ENCODE peak calls at places on chromosomes 7 and 10, in five cellular contexts. N is K562, M is IMR-90, C is SK-N-SH, L is A549. X is an unnamed sample.

GRCh38 chr7:157925383-157925875 is 588.6 kb downstream of the DNAJB6 start:
- DNase-seq in N (no peak), L (no peak), C (no peak), M (no peak), X (no peak)

GRCh38 chr7:82044497-82045080 is 274.7 kb upstream of the HGF start:
- DNase-seq in L (no peak), N (peak), M (peak), C (peak), X (no peak)

GRCh38 chr7:11328309-11328708 is 354.6 kb downstream of the PHF14 start:
- DNase-seq in N (no peak), C (no peak), M (no peak), L (no peak), X (no peak)

GRCh38 chr7:129085148-129085547 is 30.2 kb upstream of the TNPO3 start:
- DNase-seq in M (no peak), C (no peak), N (no peak), L (no peak), X (no peak)

GRCh38 chr10:129960493-129961273 is 3.4 kb downstream of the EBF3 start:
- DNase-seq in M (no peak), N (no peak), L (no peak), C (no peak), X (no peak)

GRCh38 chr10:5603848-5604170 is 62.6 kb downstream of the ASB13 start:
- DNase-seq in M (no peak), L (no peak), N (no peak), C (no peak), X (no peak)

GRCh38 chr7:123798527-123799188 is 46.3 kb upstream of the HYAL4 start:
- DNase-seq in C (no peak), N (no peak), M (no peak), L (no peak), X (no peak)

GRCh38 chr7:151087247-151088018 is 1.2 kb downstream of the AGAP3 start:
- DNase-seq in N (peak), M (peak), L (no peak), C (peak), X (no peak)

GRCh38 chr10:7239312-7239985 is 171.4 kb downstream of the SFMBT2 start:
- DNase-seq in C (no peak), L (no peak), M (no peak), N (no peak), X (no peak)

GRCh38 chr7:92765725-92766124 is 70.6 kb downstream of the CDK6 start:
- DNase-seq in N (no peak), C (no peak), L (no peak), M (peak), X (no peak)

GRCh38 chr7:102220929-102221850 is 65.5 kb upstream of the SH2B2 start:
- DNase-seq in M (peak), C (no peak), L (no peak), N (no peak), X (no peak)

GRCh38 chr10:79140906-79141305 is 72.1 kb downstream of the ZMIZ1 start:
- DNase-seq in C (no peak), M (peak), L (no peak), N (no peak), X (no peak)

GRCh38 chr10:91575044-91575610 is 57.7 kb downstream of the PPP1R3C start:
- DNase-seq in M (no peak), C (no peak), L (no peak), N (no peak), X (no peak)

GRCh38 chr7:131859162-131859821 is 302.9 kb upstream of the PODXL start:
- DNase-seq in L (peak), M (peak), N (peak), C (peak), X (peak)

GRCh38 chr7:44348300-44348699 is 22.9 kb upstream of the CAMK2B start:
- DNase-seq in L (peak), C (peak), N (peak), M (peak), X (no peak)

GRCh38 chr10:123202526-123202925 is 48.3 kb downstream of the BUB3 start:
- DNase-seq in C (no peak), L (no peak), N (no peak), M (no peak), X (no peak)

GRCh38 chr7:7228472-7228871 is 46.1 kb downstream of the C1GALT1 start:
- DNase-seq in L (no peak), C (no peak), M (peak), N (no peak), X (no peak)

GRCh38 chr7:44914992-44915607 is 29.8 kb upstream of the PURB start:
- DNase-seq in L (no peak), M (no peak), C (no peak), N (no peak), X (peak)

GRCh38 chr10:130623680-130624271 is 487.6 kb downstream of the GLRX3 start:
- DNase-seq in L (no peak), N (no peak), M (no peak), C (no peak), X (no peak)

GRCh38 chr7:74656421-74656910 is 1.1 kb upstream of the GTF2I start:
- DNase-seq in C (peak), L (peak), N (peak), M (no peak), X (no peak)

GRCh38 chr10:6267941-6268340 is 65.2 kb downstream of the PFKFB3 start:
- DNase-seq in N (no peak), L (no peak), C (no peak), M (no peak), X (no peak)

GRCh38 chr7:2237109-2237602 is 4.4 kb upstream of the MAD1L1 start:
- DNase-seq in N (no peak), M (no peak), L (no peak), C (no peak), X (peak)

GRCh38 chr10:3426190-3426845 is 253.7 kb upstream of the PITRM1 start:
- DNase-seq in L (no peak), M (peak), N (no peak), C (no peak), X (no peak)
- TF ChIP-seq USF2 in L (no peak), M (no peak), N (no peak), C (no peak), X (no peak)

GRCh38 chr7:49822862-49823261 is 49.4 kb downstream of the VWC2 start:
- DNase-seq in M (no peak), C (no peak), L (no peak), N (no peak), X (no peak)
- TF ChIP-seq RCOR1 in M (no peak), C (no peak), L (no peak), N (no peak), X (no peak)

GRCh38 chr10:69246581-69247312 is 26.6 kb downstream of the HKDC1 start:
- DNase-seq in L (no peak), N (no peak), M (no peak), C (no peak), X (no peak)

GRCh38 chr10:69248117-69248730 is 28.1 kb downstream of the HKDC1 start:
- DNase-seq in N (peak), L (no peak), M (no peak), C (no peak), X (no peak)

GRCh38 chr10:69246036-69246435 is 25.9 kb downstream of the HKDC1 start:
- DNase-seq in M (no peak), C (no peak), N (no peak), L (no peak), X (no peak)

GRCh38 chr10:69250041-69250440 is 28.3 kb upstream of the HK1 start:
- DNase-seq in N (no peak), C (no peak), M (no peak), L (no peak), X (no peak)

GRCh38 chr10:69247313-69247710 is 27.2 kb downstream of the HKDC1 start:
- DNase-seq in C (no peak), M (no peak), N (no peak), L (no peak), X (no peak)
- TF ChIP-seq USF2 in C (no peak), M (no peak), N (no peak), L (no peak), X (no peak)

GRCh38 chr7:110356438-110356837 is 734.5 kb upstream of the LRRN3 start:
- DNase-seq in N (no peak), C (no peak), L (no peak), M (no peak), X (no peak)

DNA sequence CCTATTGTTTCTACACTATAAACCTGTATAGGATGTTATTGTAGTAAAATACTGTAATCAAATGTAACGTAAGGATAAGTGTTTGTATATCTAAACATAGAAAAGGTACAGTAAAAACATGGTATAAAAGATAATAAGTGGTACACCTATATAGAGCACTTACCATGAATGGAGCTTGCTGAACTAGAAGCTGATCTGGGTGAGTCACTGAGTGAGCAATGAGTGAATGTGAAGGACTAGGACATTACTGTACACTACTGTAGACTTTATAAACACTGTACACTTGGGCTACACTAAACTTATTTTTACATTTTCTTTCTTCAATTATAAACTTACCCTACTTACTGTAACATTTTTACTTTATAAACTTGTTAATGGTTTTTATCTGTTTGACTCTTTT is 732.9 kb upstream of the LRRN3 start:
- DNase-seq in L (no peak), M (peak), N (no peak), C (no peak), X (no peak)
- TF ChIP-seq RCOR1 in L (no peak), M (no peak), N (no peak), C (no peak), X (no peak)

GRCh38 chr7:22859676-22860290 is 37.1 kb upstream of the TOMM7 start:
- DNase-seq in N (no peak), M (no peak), C (no peak), L (no peak), X (no peak)

GRCh38 chr7:22860337-22860736 is 37.7 kb upstream of the TOMM7 start:
- DNase-seq in N (no peak), C (no peak), L (no peak), M (no peak), X (no peak)

GRCh38 chr7:22860784-22861482 is 38.3 kb upstream of the TOMM7 start:
- DNase-seq in L (peak), M (no peak), N (peak), C (peak), X (no peak)

GRCh38 chr7:22858274-22858639 is 35.6 kb upstream of the TOMM7 start:
- DNase-seq in L (no peak), C (no peak), M (no peak), N (no peak), X (no peak)

DNA sequence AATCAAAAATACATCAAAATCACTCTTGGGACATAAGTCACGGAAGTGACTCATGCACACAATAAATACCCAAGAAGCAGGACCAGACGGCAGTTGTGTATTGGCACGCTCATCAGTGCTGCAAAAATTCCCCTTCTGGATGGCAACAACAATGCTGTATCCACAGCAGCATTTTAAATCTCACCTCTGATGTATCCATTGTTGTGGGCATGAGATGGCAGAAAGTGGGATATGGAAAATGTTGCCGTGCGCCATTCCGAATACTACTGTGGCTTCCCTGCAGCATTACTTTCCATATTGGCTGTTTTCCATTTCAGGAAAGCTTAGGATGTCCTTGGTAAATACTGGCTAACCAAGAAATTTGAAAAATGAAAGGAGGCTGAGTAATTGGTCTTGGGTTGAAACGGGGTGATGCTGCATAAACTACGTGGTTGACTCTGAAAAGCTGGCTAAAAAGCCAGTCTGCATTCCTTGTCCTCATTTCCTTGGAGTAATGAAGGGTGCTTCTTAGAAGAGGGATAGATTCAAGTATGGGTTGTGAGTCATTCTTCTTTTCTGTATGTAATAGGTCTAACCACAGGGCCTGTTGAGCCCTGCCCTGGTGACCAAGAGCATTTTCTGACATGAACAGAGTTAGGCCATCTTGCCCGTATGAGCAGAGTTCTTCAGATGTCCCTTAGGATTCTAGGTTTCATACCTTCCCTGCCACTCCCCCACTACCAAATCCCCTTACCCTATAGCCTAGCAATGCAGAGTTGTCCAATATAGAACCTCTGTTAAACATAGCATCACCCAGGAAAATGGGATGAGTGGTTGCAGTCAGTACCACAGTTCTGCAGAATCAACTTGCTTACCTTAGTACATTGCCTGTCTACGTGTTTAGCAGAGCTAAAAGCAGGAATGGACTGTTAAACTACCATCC is 36.3 kb upstream of the TOMM7 start:
- DNase-seq in C (no peak), L (peak), M (peak), N (no peak), X (no peak)
- TF ChIP-seq USF2 in C (no peak), L (no peak), M (no peak), N (no peak), X (no peak)

GRCh38 chr10:36808625-36809362 is 316.6 kb upstream of the ANKRD30A start:
- DNase-seq in L (no peak), C (no peak), M (peak), N (no peak), X (no peak)
- TF ChIP-seq RCOR1 in L (no peak), C (no peak), M (no peak), N (no peak), X (no peak)

GRCh38 chr10:49500420-49500819 is 38.5 kb downstream of the ERCC6 start:
- DNase-seq in N (no peak), M (no peak), L (no peak), C (no peak), X (no peak)
- TF ChIP-seq USF2 in N (no peak), M (no peak), L (no peak), C (no peak), X (no peak)

GRCh38 chr7:116884691-116885090 is 22.3 kb downstream of the CAPZA2 start:
- DNase-seq in M (no peak), L (no peak), C (no peak), N (no peak), X (no peak)

GRCh38 chr7:116885724-116886123 is 23.3 kb downstream of the CAPZA2 start:
- DNase-seq in N (no peak), M (no peak), L (no peak), C (no peak), X (no peak)

GRCh38 chr7:116888895-116889294 is 26.5 kb downstream of the CAPZA2 start:
- DNase-seq in C (no peak), M (no peak), L (no peak), N (no peak), X (no peak)

GRCh38 chr7:116886550-116887156 is 24.3 kb downstream of the CAPZA2 start:
- DNase-seq in N (no peak), M (no peak), C (no peak), L (no peak), X (no peak)
- TF ChIP-seq RCOR1 in N (no peak), M (no peak), C (no peak), L (no peak), X (no peak)

GRCh38 chr7:85471740-85472139 is 284.9 kb upstream of the SEMA3D start:
- DNase-seq in L (no peak), N (no peak), C (no peak), M (peak), X (no peak)
- TF ChIP-seq USF2 in L (no peak), N (no peak), C (no peak), M (no peak), X (no peak)